ENCODE peak calls at places on chromosome 2, in seven cellular contexts. R is iPS DF 19.7; V is stimulated activated CD8-positive, alpha-beta memory T cell treated with anti-CD3 and anti-CD28 coated beads, Interleukin-2, amount 100 ng/mL, for 1 hour; K is transverse colon; E is NCI-H774; F is HCT116; Z is cardiac fibroblast. X is an unnamed sample.

GRCh38 chr2:95007822-95008221 is 17.7 kb upstream of the MAL start:
- DNase-seq in V (no peak), E (no peak), Z (no peak), K (no peak), R (no peak), F (no peak), X (no peak)

GRCh38 chr2:207165121-207166038 is at the start of gene KLF7:
- DNase-seq in R (no peak), V (no peak), Z (peak; percentile 45), F (no peak), E (peak; percentile 51), K (peak; percentile 45), X (no peak)

GRCh38 chr2:151103551-151103950 is 158.1 kb downstream of the RBM43 start:
- DNase-seq in K (no peak), E (no peak), F (no peak), V (no peak), Z (no peak), R (no peak), X (no peak)

GRCh38 chr2:98807221-98807620 is 76.3 kb upstream of the MGAT4A start:
- DNase-seq in K (no peak), V (no peak), F (no peak), R (no peak), E (no peak), Z (no peak), X (no peak)

GRCh38 chr2:46690825-46691224 is 211.5 kb downstream of the TMEM247 start:
- DNase-seq in E (no peak), V (no peak), F (peak; percentile 44), K (no peak), Z (peak; percentile 77), R (no peak), X (peak; percentile 89)

GRCh38 chr2:226754821-226755536 is 44.6 kb downstream of the IRS1 start:
- DNase-seq in E (no peak), R (no peak), F (no peak), Z (peak; percentile 42), K (no peak), V (no peak), X (no peak)

GRCh38 chr2:5921081-5921642 is 229.0 kb downstream of the SOX11 start:
- DNase-seq in E (no peak), R (no peak), Z (no peak), F (no peak), K (no peak), V (no peak), X (no peak)

GRCh38 chr2:100142393-100142792 is at the start of gene AFF3:
- DNase-seq in V (no peak), R (no peak), F (no peak), K (peak; percentile 35), E (no peak), Z (no peak), X (no peak)

GRCh38 chr2:3612639-3613523 is 18.0 kb downstream of the COLEC11 start:
- DNase-seq in V (no peak), F (no peak), E (no peak), Z (no peak), R (no peak), K (no peak), X (no peak)

GRCh38 chr2:227406177-227407031 is 18.7 kb upstream of the SCYGR1 start:
- DNase-seq in F (peak; percentile 94), E (peak; percentile 68), R (peak; percentile 71), Z (peak; percentile 99), V (no peak), K (peak; percentile 73), X (peak; percentile 89)

GRCh38 chr2:238970553-238971081 is 122.7 kb downstream of the TWIST2 start:
- DNase-seq in R (peak; percentile 28), Z (peak; percentile 68), K (peak; percentile 51), F (peak; percentile 33), V (no peak), E (peak; percentile 27), X (peak; percentile 27)

GRCh38 chr2:30437809-30438548 is 9.1 kb upstream of the LCLAT1 start:
- DNase-seq in R (no peak), V (no peak), K (no peak), Z (no peak), E (no peak), F (no peak), X (no peak)

GRCh38 chr2:96098900-96099590 is 17.3 kb downstream of the ADRA2B start:
- DNase-seq in Z (no peak), K (peak; percentile 4), F (no peak), E (no peak), V (no peak), R (no peak), X (no peak)